ENCODE peak calls at places on chromosomes 4 and X, in seven cellular contexts. M is mesendoderm, P is mesenchymal stem cell, V is neuronal stem cell, Y is IMR-90, K is trophoblast cell, L is H1. S is an unnamed sample. For H3K4me1, the result is how much of the 10 kb centered on the place peaks cover.

GRCh38 chrX:39519213-39519544 is 578.6 kb downstream of the BCOR start:
- DNase-seq in M (no peak), P (no peak), V (no peak), Y (no peak), K (no peak), L (no peak), S (no peak)

GRCh38 chrX:133005038-133005437 is 46.6 kb upstream of the HS6ST2 start:
- DNase-seq in M (peak), P (peak), V (peak), Y (peak), K (peak), L (no peak), S (no peak)

GRCh38 chrX:6856471-6856870 is 291.0 kb upstream of the STS start:
- DNase-seq in M (no peak), P (no peak), V (no peak), Y (no peak), K (no peak), L (no peak), S (no peak)

GRCh38 chr4:89263265-89263664 is 44.3 kb downstream of the GPRIN3 start:
- DNase-seq in M (peak), P (no peak), V (no peak), Y (no peak), K (no peak), L (no peak), S (no peak)

GRCh38 chr4:89800527-89801103 is 36.3 kb downstream of the SNCA start:
- DNase-seq in M (no peak), P (peak), V (no peak), Y (peak), K (no peak), L (no peak), S (no peak)

GRCh38 chrX:24506082-24506481 is 41.0 kb downstream of the PDK3 start:
- DNase-seq in M (peak), P (peak), V (no peak), Y (peak), K (peak), L (no peak), S (no peak)

GRCh38 chr4:98642991-98643426 is 15.4 kb downstream of the TSPAN5 start:
- DNase-seq in M (no peak), P (peak), V (no peak), Y (peak), K (no peak), L (no peak), S (no peak)

GRCh38 chrX:151713859-151714258 is 2.0 kb upstream of the FATE1 start:
- DNase-seq in M (peak), P (no peak), V (no peak), Y (no peak), K (no peak), L (no peak), S (peak)

GRCh38 chrX:17376381-17377046 is 1.5 kb downstream of the NHS start:
- DNase-seq in M (peak), P (no peak), V (peak), Y (no peak), K (peak), L (no peak), S (no peak)

GRCh38 chrX:71053217-71053621 is 14.9 kb downstream of the SNX12 start:
- DNase-seq in M (peak), P (no peak), V (peak), Y (no peak), K (no peak), L (peak), S (peak)

GRCh38 chr4:53541577-53542206 is 49.6 kb downstream of the LNX1 start:
- DNase-seq in M (no peak), P (peak), V (no peak), Y (peak), K (no peak), L (no peak), S (no peak)

GRCh38 chr4:122625156-122625555 is 4.3 kb upstream of the IL21 start:
- DNase-seq in M (no peak), P (no peak), V (no peak), Y (peak), K (no peak), L (no peak), S (no peak)

GRCh38 chr4:6755088-6755753 is 27.3 kb upstream of the KIAA0232 start:
- DNase-seq in M (no peak), P (no peak), V (no peak), Y (no peak), K (peak), L (no peak), S (no peak)

GRCh38 chr4:19675172-19675811 is 576.4 kb upstream of the SLIT2 start:
- DNase-seq in M (no peak), P (no peak), V (no peak), Y (peak), K (no peak), L (no peak), S (no peak)

GRCh38 chr4:7068279-7068842 is 497 bp upstream of the GRPEL1 start:
- DNase-seq in M (no peak), P (no peak), V (no peak), Y (no peak), K (no peak), L (no peak), S (no peak)

GRCh38 chr4:113404167-113404571 is 354.7 kb downstream of the ANK2 start:
- DNase-seq in M (no peak), P (no peak), V (no peak), Y (no peak), K (no peak), L (no peak), S (no peak)

GRCh38 chr4:75831856-75832405 is 70.3 kb downstream of the PPEF2 start:
- DNase-seq in M (no peak), P (no peak), V (no peak), Y (no peak), K (no peak), L (no peak), S (peak)

GRCh38 chrX:16436348-16437188 is 213.4 kb upstream of the S100G start:
- DNase-seq in M (peak), P (peak), V (peak), Y (peak), K (peak), L (peak), S (peak)

GRCh38 chrX:149114874-149115273 is 390.2 kb downstream of the IDS start:
- DNase-seq in M (no peak), P (no peak), V (no peak), Y (no peak), K (no peak), L (no peak), S (no peak)

GRCh38 chr4:185921583-185922555 is 109.9 kb upstream of the SORBS2 start:
- DNase-seq in M (no peak), P (peak), V (no peak), Y (no peak), K (no peak), L (no peak), S (no peak)

GRCh38 chr4:113052379-113052951 is 3.0 kb downstream of the ANK2 start:
- DNase-seq in M (no peak), P (peak), V (no peak), Y (peak), K (no peak), L (no peak), S (no peak)

GRCh38 chr4:124053872-124054538 is 657.4 kb downstream of the SPRY1 start:
- DNase-seq in M (no peak), P (peak), V (no peak), Y (peak), K (no peak), L (no peak), S (no peak)

GRCh38 chr4:134540588-134540987 is 339.0 kb upstream of the PABPC4L start:
- DNase-seq in M (no peak), P (no peak), V (no peak), Y (no peak), K (no peak), L (no peak), S (no peak)

GRCh38 chrX:66635360-66635759 is 3.5 kb downstream of the EDA2R start:
- DNase-seq in M (peak), P (peak), V (no peak), Y (peak), K (peak), L (no peak), S (no peak)

GRCh38 chrX:44735498-44735897 is 108.3 kb upstream of the DUSP21 start:
- DNase-seq in M (no peak), P (no peak), V (no peak), Y (no peak), K (no peak), L (no peak), S (no peak)

GRCh38 chr4:171759274-171759673 is 53.9 kb upstream of the GALNTL6 start:
- DNase-seq in M (no peak), P (no peak), V (no peak), Y (no peak), K (no peak), L (no peak), S (no peak)

GRCh38 chr4:168153596-168154440 is 61.5 kb downstream of the ANXA10 start:
- DNase-seq in M (peak), P (peak), V (peak), Y (peak), K (peak), L (no peak), S (peak)

GRCh38 chrX:40005290-40006011 is 92.3 kb downstream of the BCOR start:
- DNase-seq in M (no peak), P (no peak), V (no peak), Y (no peak), K (no peak), L (no peak), S (peak)

GRCh38 chr4:109691411-109691920 is 11.8 kb downstream of the CASP6 start:
- DNase-seq in M (no peak), P (no peak), V (no peak), Y (peak), K (no peak), L (no peak), S (no peak)

GRCh38 chrX:71256051-71256450 is 2.1 kb upstream of the ZMYM3 start:
- DNase-seq in M (no peak), P (peak), V (no peak), Y (peak), K (no peak), L (no peak), S (no peak)

GRCh38 chr4:156838761-156839160 is 132.8 kb downstream of the PDGFC start:
- DNase-seq in M (peak), P (peak), V (no peak), Y (peak), K (no peak), L (no peak), S (no peak)

GRCh38 chr4:109559625-109559982 is 442 bp upstream of the MCUB start:
- DNase-seq in M (peak), P (no peak), V (no peak), Y (no peak), K (peak), L (no peak), S (peak)

GRCh38 chrX:132493095-132493494 is 4.3 kb upstream of the MBNL3 start:
- DNase-seq in M (no peak), P (no peak), V (no peak), Y (no peak), K (no peak), L (no peak), S (no peak)

GRCh38 chrX:20438871-20439526 is 172.3 kb upstream of the RPS6KA3 start:
- DNase-seq in M (no peak), P (no peak), V (no peak), Y (no peak), K (no peak), L (no peak), S (no peak)

GRCh38 chr4:4872148-4872903 is 12.9 kb downstream of the MSX1 start:
- DNase-seq in M (peak), P (no peak), V (peak), Y (no peak), K (no peak), L (no peak), S (peak)
- H3K4me2 ChIP-seq in M (no peak), P (no peak), V (peak), Y (no peak), K (peak), L (peak), S (peak)

GRCh38 chrX:37802028-37802427 is 22.2 kb downstream of the CYBB start:
- DNase-seq in M (no peak), P (no peak), V (no peak), Y (no peak), K (no peak), L (no peak), S (no peak)

GRCh38 chrX:37803057-37803456 is 23.2 kb downstream of the CYBB start:
- DNase-seq in M (no peak), P (no peak), V (no peak), Y (no peak), K (no peak), L (no peak), S (no peak)

GRCh38 chrX:37796805-37797204 is 16.9 kb downstream of the CYBB start:
- DNase-seq in M (peak), P (no peak), V (no peak), Y (no peak), K (peak), L (no peak), S (no peak)

GRCh38 chrX:37796302-37796701 is 16.4 kb downstream of the CYBB start:
- DNase-seq in M (no peak), P (no peak), V (no peak), Y (no peak), K (no peak), L (no peak), S (no peak)

DNA sequence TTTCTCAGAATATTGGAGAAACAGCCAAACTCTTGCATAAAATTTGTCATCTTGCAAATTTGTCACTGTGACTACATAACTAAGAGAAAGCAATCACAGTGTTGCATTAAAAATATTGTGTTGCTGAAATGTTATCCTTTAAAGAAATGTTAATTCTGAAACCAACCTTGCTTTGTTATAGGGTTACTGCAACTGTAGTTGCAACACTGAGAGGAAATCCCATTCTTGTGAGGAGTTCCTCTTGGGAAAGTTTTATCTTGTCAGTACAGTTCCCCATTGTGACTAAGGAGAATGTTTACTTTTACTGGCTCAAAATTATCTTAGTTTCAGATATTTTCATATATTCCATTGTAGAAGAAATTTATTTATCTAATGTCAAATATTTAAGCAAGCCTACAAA is 20.9 kb downstream of the CYBB start:
- DNase-seq in M (no peak), P (no peak), V (no peak), Y (no peak), K (no peak), L (no peak), S (no peak)
- H3K4me1 ChIP-seq in M (under half), P (under half), V (under half), Y (under half), K (under half), L (under half), S (under half)

GRCh38 chr4:32840461-32841189 is 2120.5 kb downstream of the PCDH7 start:
- DNase-seq in M (no peak), P (no peak), V (no peak), Y (no peak), K (no peak), L (no peak), S (no peak)

GRCh38 chr4:32841217-32841616 is 2121.0 kb downstream of the PCDH7 start:
- DNase-seq in M (no peak), P (no peak), V (no peak), Y (no peak), K (no peak), L (no peak), S (no peak)
- H3K4ac ChIP-seq in M (no peak), P (no peak), V (no peak), Y (no peak), K (no peak), L (no peak), S (no peak)

GRCh38 chrX:74422576-74423288 is 1.4 kb downstream of the SLC16A2 start:
- DNase-seq in M (peak), P (peak), V (peak), Y (peak), K (no peak), L (no peak), S (peak)
- H3K4me2 ChIP-seq in M (peak), P (peak), V (peak), Y (peak), K (peak), L (peak), S (peak)

GRCh38 chr4:79893441-79893840 is 179.6 kb downstream of the ANTXR2 start:
- DNase-seq in M (no peak), P (no peak), V (no peak), Y (no peak), K (no peak), L (no peak), S (no peak)
- H3K4me1 ChIP-seq in M (under half), P (under half), V (under half), Y (under half), K (under half), L (under half), S (under half)

DNA sequence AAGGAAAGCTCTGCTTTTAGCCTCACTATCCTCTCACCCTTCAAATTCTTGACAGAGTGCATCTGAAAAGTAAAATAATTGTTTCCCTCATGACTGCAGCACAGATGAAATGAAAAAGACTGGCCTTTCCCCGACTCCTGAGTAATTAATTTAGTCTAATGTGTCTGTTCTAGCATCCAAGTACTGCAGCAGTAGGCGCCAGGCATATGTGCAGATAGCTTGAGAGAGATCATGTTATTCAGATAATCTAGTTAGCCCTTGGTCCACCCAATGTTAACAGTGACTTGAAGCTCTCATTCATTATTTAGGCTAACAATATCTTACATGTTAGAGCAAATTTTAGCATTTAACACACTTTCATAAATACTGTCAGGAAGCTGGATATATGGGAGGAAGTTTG is 54.0 kb downstream of the MAP9 start:
- DNase-seq in M (no peak), P (no peak), V (no peak), Y (no peak), K (no peak), L (no peak), S (no peak)
- H3K4ac ChIP-seq in M (no peak), P (no peak), V (no peak), Y (no peak), K (no peak), L (no peak), S (no peak)

GRCh38 chr4:52091811-52092210 is 40.7 kb downstream of the SPATA18 start:
- DNase-seq in M (no peak), P (peak), V (no peak), Y (peak), K (no peak), L (no peak), S (no peak)
- H3K4me2 ChIP-seq in M (no peak), P (no peak), V (no peak), Y (no peak), K (no peak), L (no peak), S (no peak)